ENCODE peak calls at places on chromosomes 11 and 22, in five cellular contexts. M is vagina, L is colonic mucosa, F is Peyer's patch, P is psoas muscle. K is an unnamed sample. For H3K36me3, the result is how much of the 10 kb centered on the place peaks cover.

GRCh38 chr22:49994361-49995058 is 18.1 kb downstream of the IL17REL start:
- DNase-seq in M (peak), P (no peak), F (no peak), L (peak), K (peak)

GRCh38 chr22:48287031-48287430 is 1524.6 kb downstream of the TBC1D22A start:
- DNase-seq in P (no peak), F (no peak), M (no peak), L (no peak), K (no peak)

GRCh38 chr22:24559471-24559870 is 3.7 kb downstream of the SNRPD3 start:
- DNase-seq in M (no peak), F (no peak), P (no peak), L (no peak), K (no peak)

GRCh38 chr11:126246636-126247035 is 22.1 kb downstream of the SRPRA start:
- DNase-seq in P (no peak), F (no peak), L (no peak), M (no peak), K (no peak)

GRCh38 chr11:130408401-130408890 is 20.0 kb downstream of the ADAMTS8 start:
- DNase-seq in P (peak), L (no peak), M (no peak), F (no peak), K (no peak)

GRCh38 chr22:46798366-46799057 is 36.1 kb downstream of the TBC1D22A start:
- DNase-seq in P (peak), M (no peak), L (peak), F (peak), K (peak)

GRCh38 chr11:95256204-95256819 is 25.3 kb upstream of the SESN3 start:
- DNase-seq in L (no peak), P (no peak), M (no peak), F (peak), K (no peak)

GRCh38 chr11:86463120-86463519 is 88.4 kb downstream of the CCDC81 start:
- DNase-seq in F (no peak), M (no peak), P (no peak), L (no peak), K (no peak)

GRCh38 chr11:90646266-90646665 is 423.4 kb upstream of the CHORDC1 start:
- DNase-seq in P (no peak), F (no peak), L (no peak), M (no peak), K (no peak)

GRCh38 chr11:76380161-76380976 is 563 bp downstream of the THAP12 start:
- DNase-seq in F (peak), L (peak), M (no peak), P (peak), K (no peak)

GRCh38 chr11:74171630-74172465 is 759 bp downstream of the PPME1 start:
- DNase-seq in P (no peak), F (no peak), M (no peak), L (peak), K (no peak)

GRCh38 chr11:96199563-96200025 is 143.4 kb downstream of the MAML2 start:
- DNase-seq in M (no peak), L (no peak), P (no peak), F (no peak), K (no peak)

GRCh38 chr22:49763696-49764095 is 64.0 kb downstream of the BRD1 start:
- DNase-seq in F (no peak), M (no peak), L (no peak), P (peak), K (peak)

GRCh38 chr22:40525250-40525884 is 111.2 kb downstream of the MRTFA start:
- DNase-seq in L (peak), F (peak), M (no peak), P (peak), K (no peak)

GRCh38 chr22:24112188-24112587 is 69.1 kb upstream of the SUSD2 start:
- DNase-seq in L (no peak), P (no peak), F (no peak), M (no peak), K (no peak)

DNA sequence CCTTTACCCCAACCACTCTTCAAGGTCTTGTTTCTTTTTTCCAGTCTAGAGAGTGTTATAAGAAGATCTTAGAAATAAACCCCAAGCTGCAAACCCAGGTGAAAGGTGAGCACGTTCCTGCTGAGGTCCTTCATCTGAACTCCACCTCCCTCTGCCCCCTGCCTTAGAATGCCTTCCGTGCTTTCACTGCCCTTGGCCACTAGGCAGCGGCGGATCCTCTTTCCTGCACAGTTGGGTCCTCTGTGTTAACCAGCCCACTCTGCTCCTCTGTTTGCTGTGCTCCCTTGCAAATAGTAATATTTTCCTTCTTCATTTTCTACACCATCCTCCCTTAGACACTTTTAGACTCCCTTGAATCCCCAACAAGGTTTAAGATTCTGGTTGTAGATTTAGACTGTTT is 24.3 kb downstream of the TTC12 start:
- DNase-seq in F (no peak), P (no peak), M (no peak), L (no peak), K (no peak)
- H3K36me3 ChIP-seq in F (under half), P (under half), M (half or more), L (under half), K (under half)

DNA sequence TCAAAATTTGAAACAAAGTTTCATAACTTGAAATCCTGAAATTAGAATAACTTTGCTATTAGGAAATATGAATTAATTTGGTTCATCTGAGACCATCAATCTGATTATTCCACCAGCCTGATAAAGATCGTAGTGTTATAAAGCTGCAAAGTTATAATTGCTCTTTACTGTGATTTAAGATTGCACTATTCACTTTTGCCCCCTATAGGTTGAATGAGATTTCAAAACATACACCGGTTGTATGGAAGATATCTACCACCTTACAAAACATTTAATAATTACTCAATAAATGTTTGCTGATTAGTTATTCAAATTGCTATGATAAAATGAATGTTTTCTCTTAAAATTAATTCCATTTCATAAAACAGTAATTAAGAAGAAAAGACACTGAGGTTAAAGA is 26.1 kb downstream of the APIP start:
- DNase-seq in L (no peak), M (no peak), F (no peak), P (no peak), K (no peak)
- TF ChIP-seq CTCF in L (peak), M (no peak), F (no peak), P (no peak), K (no peak)

GRCh38 chr11:70352601-70353000 is 45.7 kb upstream of the CTTN start:
- DNase-seq in P (no peak), L (no peak), M (no peak), F (no peak), K (no peak)

GRCh38 chr11:70353329-70353728 is 45.0 kb upstream of the CTTN start:
- DNase-seq in M (no peak), P (no peak), L (no peak), F (no peak), K (no peak)

GRCh38 chr11:70352074-70352473 is 46.3 kb upstream of the CTTN start:
- DNase-seq in L (no peak), F (no peak), M (no peak), P (no peak), K (no peak)

GRCh38 chr11:70354629-70355028 is 43.7 kb upstream of the CTTN start:
- DNase-seq in M (no peak), L (no peak), F (no peak), P (no peak), K (no peak)

DNA sequence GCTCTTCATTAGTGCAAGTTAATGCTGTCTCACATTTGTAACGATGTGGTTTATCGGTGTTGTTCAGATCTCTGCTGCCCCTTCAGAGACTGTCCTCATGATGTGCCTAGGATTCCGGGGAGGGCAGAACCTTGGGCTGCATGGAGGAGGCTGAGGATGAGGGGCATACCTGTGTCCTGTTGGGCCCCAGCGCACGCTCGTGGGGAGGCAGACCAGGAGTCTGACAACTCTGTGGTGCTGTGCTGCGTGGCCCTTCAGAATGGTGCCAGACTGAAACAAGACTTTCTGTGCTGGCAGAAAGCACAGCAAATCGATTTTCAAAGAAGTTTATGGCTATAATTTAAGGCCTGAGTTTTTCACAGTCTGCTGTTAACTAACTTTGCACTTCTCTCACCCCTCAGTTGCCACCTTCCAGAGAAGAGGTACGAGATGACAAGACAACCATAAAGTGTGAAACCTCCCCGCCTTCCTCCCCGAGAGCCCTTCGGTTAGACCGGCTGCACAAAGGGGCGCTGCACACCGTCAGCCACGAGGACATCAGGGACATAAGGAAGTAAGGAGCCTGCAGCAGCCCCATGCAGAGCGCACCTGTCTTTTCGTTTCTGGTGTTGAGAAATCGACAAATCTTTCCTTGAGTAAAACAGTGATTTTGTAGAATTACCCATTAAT is 44.3 kb upstream of the CTTN start:
- DNase-seq in M (no peak), F (no peak), P (no peak), L (no peak), K (no peak)
- H3K36me3 ChIP-seq in M (half or more), F (under half), P (under half), L (under half), K (under half)

DNA sequence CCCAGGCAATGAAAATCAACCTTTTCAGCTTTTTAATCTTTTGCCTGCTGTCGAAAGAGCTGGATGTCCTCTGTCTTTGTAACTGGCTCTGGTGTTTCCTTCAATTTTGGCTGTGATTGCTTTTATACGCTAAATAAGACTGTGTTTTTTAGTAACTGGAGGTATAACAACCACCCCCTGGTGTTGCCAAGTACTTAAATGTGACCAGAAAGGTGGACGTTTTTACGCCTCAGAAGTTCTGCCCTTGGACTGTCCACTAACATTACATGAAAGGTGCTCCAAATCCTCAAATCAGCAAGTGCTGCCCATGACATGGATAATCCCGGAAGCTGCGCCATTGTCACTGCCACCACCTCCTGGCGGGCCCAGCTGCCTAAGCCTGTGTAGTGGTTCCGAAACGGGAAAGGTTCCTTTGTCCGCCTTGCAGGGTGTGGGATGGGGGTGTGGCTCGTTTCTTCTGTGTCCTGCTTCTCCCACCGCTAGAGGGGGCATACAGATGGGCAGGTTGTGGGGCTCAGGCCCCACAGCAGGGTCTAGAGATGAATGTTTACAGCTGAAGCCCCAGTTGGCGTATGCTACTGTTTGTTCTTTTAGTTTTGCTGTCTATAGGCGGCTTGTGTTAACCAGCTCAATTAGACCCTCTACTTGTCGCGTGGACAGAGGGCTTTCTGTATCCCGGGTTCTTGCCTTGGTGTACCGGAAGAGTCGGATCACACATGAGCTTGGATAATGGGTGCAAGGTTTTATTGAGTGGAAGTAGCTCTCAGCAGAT is 82.2 kb upstream of the SEPTIN5 start:
- DNase-seq in M (no peak), F (no peak), P (no peak), L (no peak), K (no peak)
- TF ChIP-seq CTCF in M (no peak), F (no peak), P (peak), L (no peak), K (peak)

DNA sequence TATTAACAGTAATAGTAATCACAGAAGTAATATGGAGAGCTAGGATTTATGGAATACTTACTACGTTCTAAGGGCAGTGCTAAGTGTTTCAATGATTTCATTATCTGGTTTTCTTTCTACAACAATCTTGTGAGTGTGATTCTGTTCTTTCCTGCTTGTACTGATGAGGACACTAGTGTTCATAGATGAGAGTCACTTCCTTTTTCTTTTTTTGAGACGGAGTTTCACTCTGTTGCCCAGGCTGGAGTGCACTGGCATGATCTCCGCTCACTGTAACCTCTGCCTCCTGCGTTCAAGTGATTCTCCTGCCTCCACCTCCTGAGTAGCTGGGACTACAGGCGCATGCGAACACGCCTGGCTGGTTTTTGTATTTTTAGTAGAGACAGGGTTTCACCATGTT is 81.4 kb downstream of the DBX1 start:
- DNase-seq in P (no peak), M (no peak), L (no peak), F (no peak), K (no peak)
- H3K36me3 ChIP-seq in P (under half), M (under half), L (under half), F (under half), K (half or more)

GRCh38 chr11:106276859-106277436 is 199.5 kb downstream of the AASDHPPT start:
- DNase-seq in P (no peak), M (no peak), L (no peak), F (no peak), K (no peak)

GRCh38 chr11:106271126-106271525 is 193.7 kb downstream of the AASDHPPT start:
- DNase-seq in L (no peak), P (no peak), F (no peak), M (no peak), K (no peak)

GRCh38 chr11:106275151-106275550 is 197.7 kb downstream of the AASDHPPT start:
- DNase-seq in L (no peak), M (no peak), P (no peak), F (no peak), K (no peak)

GRCh38 chr11:106276126-106276525 is 198.7 kb downstream of the AASDHPPT start:
- DNase-seq in L (no peak), F (no peak), P (no peak), M (no peak), K (no peak)

GRCh38 chr11:106271686-106272085 is 194.2 kb downstream of the AASDHPPT start:
- DNase-seq in L (no peak), P (no peak), F (no peak), M (no peak), K (no peak)
- TF ChIP-seq CTCF in L (no peak), P (no peak), F (no peak), M (no peak), K (no peak)